ENCODE peak calls at places on chromosomes 4 and X, in five cellular contexts. C is GM13977; Q is tibial artery; T is IMR-90; M is stimulated activated CD8-positive, alpha-beta memory T cell treated with anti-CD3 and anti-CD28 coated beads, Interleukin-12 subunit alpha, Interleukin-12 subunit beta, amount 100 ng/mL, for 4 hours. S is an unnamed sample.

GRCh38 chrX:103475381-103475780 is 43.9 kb downstream of the RAB40A start:
- DNase-seq in T (peak), M (no peak), C (no peak), Q (no peak), S (peak)

GRCh38 chrX:112642349-112642748 is 37.4 kb downstream of the LHFPL1 start:
- DNase-seq in M (no peak), Q (no peak), C (peak), T (peak), S (peak)

GRCh38 chr4:16516796-16517413 is 290.6 kb upstream of the TAPT1 start:
- DNase-seq in C (no peak), M (no peak), T (peak), Q (peak), S (peak)

GRCh38 chr4:105306158-105306781 is 159.6 kb downstream of the TET2 start:
- DNase-seq in Q (no peak), C (peak), T (no peak), M (peak), S (peak)

GRCh38 chrX:1026263-1027015 is 186.0 kb downstream of the CRLF2 start:
- DNase-seq in T (no peak), C (no peak), M (no peak), Q (no peak), S (no peak)

GRCh38 chr4:82437285-82438005 is 7.1 kb downstream of the ENOPH1 start:
- DNase-seq in T (peak), C (no peak), Q (no peak), M (no peak), S (peak)

GRCh38 chrX:101973066-101973465 is 41.2 kb upstream of the ZMAT1 start:
- DNase-seq in M (no peak), Q (no peak), C (no peak), T (no peak), S (no peak)

GRCh38 chr4:95499176-95499760 is 49.5 kb downstream of the UNC5C start:
- DNase-seq in Q (no peak), T (no peak), M (no peak), C (no peak), S (no peak)

GRCh38 chrX:123846598-123847038 is 13.2 kb upstream of the XIAP start:
- DNase-seq in C (no peak), T (peak), Q (no peak), M (no peak), S (peak)